ENCODE peak calls at places on chromosomes 7 and 10, in four cellular contexts. S, E, U and V are unnamed samples.

GRCh38 chr7:27124096-27124978 is 6.2 kb downstream of the HOXA4 start:
- DNase-seq in S (no peak), E (peak; percentile 88), U (peak; percentile 80), V (no peak)

GRCh38 chr10:21975378-21975990 is 28.0 kb downstream of the DNAJC1 start:
- DNase-seq in S (no peak), E (no peak), U (no peak), V (no peak)

GRCh38 chr10:102546606-102547310 is 43.0 kb downstream of the SUFU start:
- DNase-seq in S (no peak), U (peak; percentile 18), E (no peak), V (no peak)

GRCh38 chr7:130961128-130961601 is 227.2 kb upstream of the KLF14 start:
- DNase-seq in E (no peak), S (no peak), U (no peak), V (peak; percentile 61)

GRCh38 chr7:4745971-4746919 is 29.2 kb upstream of the AP5Z1 start:
- DNase-seq in U (peak; percentile 50), S (no peak), E (no peak), V (peak; percentile 34)

GRCh38 chr7:136993377-136993776 is 124.9 kb downstream of the CHRM2 start:
- DNase-seq in E (no peak), U (no peak), S (no peak), V (no peak)

GRCh38 chr10:45505336-45505735 is 131.3 kb downstream of the ALOX5 start:
- DNase-seq in U (no peak), S (no peak), E (no peak), V (no peak)

GRCh38 chr10:75736889-75737610 is 305.6 kb downstream of the LRMDA start:
- DNase-seq in S (no peak), E (no peak), U (no peak), V (no peak)

GRCh38 chr7:93949468-93949867 is 27.9 kb downstream of the GNG11 start:
- DNase-seq in U (no peak), E (no peak), S (no peak), V (no peak)

GRCh38 chr7:158997110-158997453 is 140.7 kb downstream of the DYNC2I1 start:
- DNase-seq in E (no peak), S (no peak), U (no peak), V (no peak)

GRCh38 chr7:33825644-33826043 is 79.7 kb upstream of the BMPER start:
- DNase-seq in U (no peak), E (no peak), S (no peak), V (no peak)

GRCh38 chr10:29920408-29921070 is 138.8 kb downstream of the JCAD start:
- DNase-seq in U (no peak), S (no peak), E (no peak), V (no peak)

GRCh38 chr10:111034598-111035310 is 42.1 kb upstream of the ADRA2A start:
- DNase-seq in U (no peak), S (no peak), E (no peak), V (no peak)

GRCh38 chr10:80382989-80383388 is 25.4 kb upstream of the PRXL2A start:
- DNase-seq in S (peak; percentile 22), E (no peak), U (peak; percentile 18), V (no peak)

GRCh38 chr7:152931583-152931982 is 172.0 kb downstream of the ACTR3B start:
- DNase-seq in U (no peak), S (no peak), E (no peak), V (no peak)

GRCh38 chr7:139696547-139696946 is 81.3 kb downstream of the HIPK2 start:
- DNase-seq in U (no peak), S (no peak), E (no peak), V (peak; percentile 54)

GRCh38 chr7:29243777-29244655 is 49.4 kb downstream of the CHN2 start:
- DNase-seq in E (no peak), S (no peak), U (no peak), V (no peak)

GRCh38 chr7:74027683-74028320 is at the start of gene ELN:
- DNase-seq in E (peak; percentile 96), S (peak; percentile 86), U (peak; percentile 95), V (no peak)

GRCh38 chr10:79312601-79313187 is 34.6 kb upstream of the PPIF start:
- DNase-seq in S (no peak), E (no peak), U (no peak), V (no peak)

GRCh38 chr7:24718977-24719491 is 38.2 kb downstream of the GSDME start:
- DNase-seq in E (no peak), U (no peak), S (no peak), V (peak; percentile 54)

GRCh38 chr10:85175635-85176034 is 847.2 kb downstream of the CCSER2 start:
- DNase-seq in S (no peak), U (no peak), E (no peak), V (no peak)

GRCh38 chr10:88493676-88494483 is 89.2 kb downstream of the RNLS start:
- DNase-seq in E (no peak), S (no peak), U (no peak), V (no peak)

GRCh38 chr7:69599211-69599878 is 1.1 kb downstream of the AUTS2 start:
- DNase-seq in U (peak; percentile 27), S (peak; percentile 12), E (peak; percentile 67), V (no peak)

GRCh38 chr10:90621577-90621976 is 236.3 kb downstream of the HTR7 start:
- DNase-seq in E (no peak), S (no peak), U (no peak), V (no peak)

GRCh38 chr7:23347682-23348180 is 48.6 kb downstream of the MALSU1 start:
- DNase-seq in U (no peak), S (no peak), E (no peak), V (no peak)

GRCh38 chr7:5636914-5637313 is 144.5 kb downstream of the RNF216 start:
- DNase-seq in S (peak; percentile 64), U (peak; percentile 88), E (peak; percentile 88), V (no peak)

GRCh38 chr10:35640951-35641429 is 1.1 kb downstream of the FZD8 start:
- DNase-seq in S (peak; percentile 61), U (peak; percentile 56), E (peak; percentile 82), V (peak; percentile 76)

GRCh38 chr10:19488592-19489280 is 327.5 kb upstream of the PLXDC2 start:
- DNase-seq in S (peak; percentile 12), U (peak; percentile 35), E (peak; percentile 73), V (no peak)

GRCh38 chr10:117165557-117166419 is 27.7 kb upstream of the VAX1 start:
- DNase-seq in U (no peak), S (no peak), E (no peak), V (no peak)

GRCh38 chr7:139774376-139774775 is 3.4 kb downstream of the HIPK2 start:
- DNase-seq in S (no peak), E (no peak), U (no peak), V (no peak)

GRCh38 chr7:104296266-104296665 is 32.1 kb upstream of the LHFPL3 start:
- DNase-seq in E (no peak), U (no peak), S (no peak), V (no peak)

DNA sequence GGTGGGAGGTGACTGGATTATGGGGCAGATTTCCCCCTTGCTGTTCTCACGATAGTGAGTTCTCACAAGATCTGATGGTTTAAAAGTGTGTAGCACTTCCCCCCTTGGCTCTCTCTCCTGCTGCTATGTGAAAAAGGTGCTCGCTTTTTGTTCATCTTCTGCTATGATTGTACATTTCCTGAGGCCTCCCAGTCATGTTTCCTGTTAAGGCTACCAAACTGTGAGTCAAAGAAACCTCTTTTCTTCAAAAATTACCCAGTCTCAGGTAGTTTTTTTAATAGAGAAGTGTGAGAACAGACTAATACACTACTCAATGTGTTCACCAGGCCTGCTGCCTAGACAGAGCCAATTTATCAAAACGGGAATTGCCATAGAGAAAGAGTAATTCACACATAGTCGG is 49.7 kb downstream of the SDHAF3 start:
- DNase-seq in U (no peak), S (no peak), E (no peak), V (no peak)
- TF ChIP-seq CTCF in U (no peak), S (no peak), E (no peak), V (no peak)

GRCh38 chr7:38179719-38180333 is 1.8 kb downstream of the STARD3NL start:
- DNase-seq in U (no peak), S (no peak), E (no peak), V (no peak)
- TF ChIP-seq POLR2A in U (no peak), S (no peak), E (no peak), V (no peak)

GRCh38 chr10:62816179-62817119 is at the start of gene EGR2:
- DNase-seq in E (peak; percentile 97), U (peak; percentile 91), S (peak; percentile 93), V (peak; percentile 93)
- H3K27me3 ChIP-seq in E (peaks cover 51% of the 10 kb centered on the region), U (no peaks in the 10 kb centered on the region), S (peaks cover 38% of the 10 kb centered on the region), V (no peaks in the 10 kb centered on the region)

GRCh38 chr7:47302560-47302959 is 279.4 kb downstream of the TNS3 start:
- DNase-seq in S (no peak), U (no peak), E (no peak), V (no peak)

GRCh38 chr7:47301657-47302295 is 280.1 kb downstream of the TNS3 start:
- DNase-seq in U (no peak), S (no peak), E (peak; percentile 54), V (no peak)

GRCh38 chr7:47300472-47301021 is 281.4 kb downstream of the TNS3 start:
- DNase-seq in S (no peak), E (peak; percentile 57), U (no peak), V (no peak)

GRCh38 chr7:47299496-47299895 is 282.4 kb downstream of the TNS3 start:
- DNase-seq in E (no peak), S (no peak), U (no peak), V (no peak)

DNA sequence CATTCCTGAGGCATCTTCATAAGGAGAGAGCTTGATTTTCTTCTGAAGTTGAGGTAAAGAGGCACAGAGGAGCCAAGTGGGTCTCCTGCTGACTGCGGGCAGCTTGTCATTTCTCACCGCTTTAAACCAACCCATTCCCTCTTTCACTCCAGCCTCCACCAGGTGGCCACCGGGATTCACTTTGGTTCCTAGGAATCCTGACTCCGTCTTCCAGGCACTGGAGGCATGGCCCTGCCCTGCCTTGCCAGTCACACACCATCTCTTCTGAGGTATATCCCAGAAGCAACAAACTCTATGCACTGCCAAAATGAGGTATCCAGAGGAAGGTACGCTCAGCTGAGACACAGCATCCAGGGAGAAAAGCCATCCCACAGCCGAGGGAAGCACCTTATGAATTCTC is 280.8 kb downstream of the TNS3 start:
- DNase-seq in E (no peak), U (no peak), S (no peak), V (no peak)
- TF ChIP-seq CTCF in E (no peak), U (no peak), S (no peak), V (no peak)

DNA sequence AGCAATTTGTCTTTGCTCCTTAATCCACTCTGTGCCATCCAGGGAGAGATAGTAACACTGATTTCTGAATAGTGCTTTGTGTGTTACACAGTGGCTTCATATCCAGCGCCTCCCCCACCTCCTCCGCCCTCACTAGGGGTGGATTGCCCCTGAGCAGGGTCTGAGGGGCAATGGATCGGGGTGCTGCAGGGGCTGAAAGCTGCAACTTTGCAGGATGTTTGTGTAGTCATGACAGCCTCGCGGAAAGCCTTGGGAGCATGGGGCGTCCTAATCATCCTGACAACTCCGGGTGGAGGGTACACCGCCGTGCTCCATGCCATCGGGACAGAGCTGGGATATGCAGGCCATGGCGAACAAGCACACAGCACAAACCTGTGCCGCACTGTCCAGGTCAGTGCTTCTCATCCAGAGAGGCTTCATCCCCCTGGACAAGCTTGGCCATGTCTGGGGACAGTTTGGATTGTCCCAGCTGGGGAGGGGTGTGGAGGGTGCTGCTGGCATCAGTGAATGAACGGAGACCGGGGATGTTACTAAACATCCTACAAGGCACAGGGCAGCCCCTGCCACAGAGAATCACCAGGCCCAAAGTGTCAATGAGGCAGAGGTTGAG is 103.0 kb upstream of the INSIG1 start:
- DNase-seq in S (no peak), E (no peak), U (no peak), V (no peak)
- TF ChIP-seq POLR2A in S (no peak), E (no peak), U (no peak), V (no peak)